ENCODE peak calls at places on chromosome 10, in six cellular contexts. Q is endothelial cell of umbilical vein, U is A549, X is K562, P is HepG2, L is H1. K is an unnamed sample.

GRCh38 chr10:61280303-61280702 is 172.9 kb downstream of the TMEM26 start:
- DNase-seq in U (no peak), L (no peak), Q (peak), X (no peak), P (no peak), K (no peak)

GRCh38 chr10:48464871-48465736 is 139.8 kb downstream of the ARHGAP22 start:
- DNase-seq in L (no peak), X (no peak), Q (no peak), P (no peak), U (no peak), K (no peak)

GRCh38 chr10:28986117-28986792 is 302.6 kb upstream of the LYZL1 start:
- DNase-seq in Q (no peak), X (peak), L (no peak), U (peak), P (no peak), K (no peak)

GRCh38 chr10:69348824-69349541 is 67.7 kb downstream of the TACR2 start:
- DNase-seq in L (no peak), X (no peak), U (peak), P (no peak), Q (peak), K (no peak)

GRCh38 chr10:84388148-84388547 is 59.8 kb downstream of the CCSER2 start:
- DNase-seq in P (peak), U (no peak), X (no peak), L (no peak), Q (no peak), K (no peak)

GRCh38 chr10:6170638-6171037 is 32.1 kb upstream of the PFKFB3 start:
- DNase-seq in P (no peak), L (no peak), U (no peak), X (no peak), Q (peak), K (no peak)

GRCh38 chr10:46229144-46229563 is 57.6 kb upstream of the ANTXRL start:
- DNase-seq in Q (peak), X (peak), P (peak), U (peak), L (no peak), K (peak)

GRCh38 chr10:50615654-50616053 is 8.1 kb downstream of the SGMS1 start:
- DNase-seq in L (no peak), Q (no peak), U (no peak), X (no peak), P (no peak), K (no peak)

GRCh38 chr10:93566435-93567276 is at the start of gene FFAR4:
- DNase-seq in U (peak), L (no peak), P (no peak), X (no peak), Q (no peak), K (peak)

GRCh38 chr10:14439451-14440259 is 108.9 kb upstream of the FRMD4A start:
- DNase-seq in X (no peak), Q (no peak), P (no peak), L (no peak), U (no peak), K (no peak)

GRCh38 chr10:47239211-47239610 is 60.8 kb upstream of the GDF10 start:
- DNase-seq in Q (no peak), U (no peak), P (no peak), X (no peak), L (no peak), K (no peak)

GRCh38 chr10:49105076-49105475 is 10.2 kb downstream of the VSTM4 start:
- DNase-seq in L (no peak), X (no peak), U (no peak), P (no peak), Q (no peak), K (no peak)

DNA sequence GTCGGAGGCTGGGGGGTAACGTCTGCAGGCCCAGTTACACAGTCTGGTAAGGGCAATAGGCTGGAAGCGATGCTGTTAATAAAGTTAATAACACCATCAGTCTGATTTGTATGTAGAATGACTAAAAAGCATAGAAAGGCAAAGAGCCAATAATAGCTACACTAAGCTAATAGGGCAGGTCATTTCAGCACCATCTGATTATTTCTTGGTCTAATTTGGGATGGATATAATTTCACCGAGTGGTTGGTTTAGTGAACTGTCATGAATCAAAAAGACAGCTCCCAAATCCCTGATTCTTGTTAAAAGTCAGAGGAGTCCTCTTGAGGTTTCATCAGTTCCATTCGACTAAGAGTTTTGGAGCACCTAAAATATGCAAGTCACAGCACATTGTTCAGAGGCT is 192.9 kb downstream of the CAMK1D start:
- DNase-seq in U (no peak), Q (no peak), P (no peak), X (no peak), L (no peak), K (no peak)
- TF ChIP-seq JUN in U (no peak), Q (no peak), P (no peak), X (no peak), L (no peak), K (no peak)

DNA sequence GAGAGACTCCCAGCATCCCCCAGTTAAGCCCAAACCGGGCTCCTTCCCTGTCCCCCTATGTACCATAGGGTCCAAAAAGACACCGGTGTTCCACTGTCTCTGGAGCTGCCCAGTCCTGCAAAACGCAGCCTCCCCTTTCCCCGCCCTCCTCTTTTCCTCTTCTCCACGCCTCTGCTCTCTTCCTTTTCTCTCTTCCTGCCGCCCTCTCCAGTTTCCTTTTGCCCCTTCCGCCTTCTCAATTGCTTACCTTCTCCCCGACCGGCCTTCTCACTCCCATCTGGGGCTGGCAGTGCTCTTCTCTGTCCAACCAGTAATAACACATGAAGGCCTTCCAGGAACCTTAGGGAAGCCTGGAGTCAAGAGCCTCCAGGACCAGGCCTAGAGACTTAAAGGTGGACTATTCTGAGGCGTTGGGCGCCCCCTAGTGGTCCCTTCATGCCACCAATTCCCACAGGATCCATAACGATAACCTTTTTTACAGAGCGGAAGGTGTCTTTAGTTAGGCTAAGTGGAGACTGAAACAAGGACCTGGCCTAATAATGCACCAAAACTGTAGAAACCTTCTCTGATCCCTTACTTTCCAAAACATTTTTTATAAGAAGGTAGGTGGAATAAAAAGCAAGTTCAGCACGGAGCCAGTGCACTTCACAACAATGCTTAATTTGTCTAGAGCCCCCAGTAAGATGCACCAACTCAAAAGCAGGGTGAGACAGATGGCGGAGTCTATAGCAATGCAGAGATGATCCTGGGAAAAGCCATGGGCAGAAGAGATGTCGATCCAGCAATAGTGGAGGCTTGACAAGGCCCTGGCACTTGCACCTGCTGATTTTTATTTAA is 27.2 kb upstream of the MSRB2 start:
- DNase-seq in P (peak), X (peak), Q (peak), L (no peak), U (peak), K (peak)
- TF ChIP-seq JUN in P (no peak), X (no peak), Q (no peak), L (no peak), U (no peak), K (no peak)

GRCh38 chr10:16856092-16856491 is 38.9 kb upstream of the RSU1 start:
- DNase-seq in U (no peak), L (no peak), P (no peak), Q (no peak), X (no peak), K (no peak)

GRCh38 chr10:16856567-16856966 is 39.3 kb upstream of the RSU1 start:
- DNase-seq in X (no peak), U (no peak), Q (peak), P (no peak), L (no peak), K (no peak)

GRCh38 chr10:16853809-16854208 is 36.6 kb upstream of the RSU1 start:
- DNase-seq in P (no peak), Q (no peak), L (no peak), X (no peak), U (no peak), K (no peak)

GRCh38 chr10:16853201-16853600 is 36.0 kb upstream of the RSU1 start:
- DNase-seq in U (no peak), Q (peak), X (peak), P (peak), L (no peak), K (no peak)

GRCh38 chr10:16854623-16855022 is 37.4 kb upstream of the RSU1 start:
- DNase-seq in P (no peak), X (no peak), Q (peak), U (no peak), L (no peak), K (no peak)
- TF ChIP-seq JUN in P (no peak), X (no peak), Q (peak), U (no peak), L (no peak), K (no peak)

GRCh38 chr10:79073784-79074432 is 5.1 kb downstream of the ZMIZ1 start:
- DNase-seq in L (no peak), Q (peak), X (no peak), P (peak), U (no peak), K (no peak)
- TF ChIP-seq JUN in L (no peak), Q (no peak), X (no peak), P (no peak), U (no peak), K (no peak)

DNA sequence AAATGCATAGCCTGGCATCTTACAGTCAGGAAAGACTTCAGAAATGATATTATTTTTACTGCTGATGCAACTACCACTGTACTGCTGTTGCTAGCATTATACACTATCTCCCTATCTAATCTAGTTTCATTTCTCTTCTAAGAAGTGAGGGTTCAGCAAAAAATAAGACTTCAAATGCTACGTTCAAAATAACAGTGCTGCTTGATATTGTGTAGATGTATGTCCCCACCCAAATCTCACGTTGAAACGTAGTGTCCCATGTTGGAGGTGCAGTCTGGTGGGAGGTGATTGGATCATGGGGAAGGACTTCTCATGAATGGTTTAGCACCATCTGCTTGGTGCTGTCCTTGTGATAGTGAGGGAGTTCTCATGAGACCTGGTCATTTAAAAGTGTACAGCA is 129.4 kb downstream of the ANK3 start:
- DNase-seq in X (no peak), Q (no peak), P (no peak), U (no peak), L (no peak), K (no peak)
- TF ChIP-seq JUN in X (no peak), Q (no peak), P (no peak), U (no peak), L (no peak), K (no peak)

GRCh38 chr10:124175701-124176100 is 82.3 kb upstream of the CHST15 start:
- DNase-seq in Q (no peak), L (no peak), X (no peak), U (no peak), P (no peak), K (no peak)

GRCh38 chr10:124173298-124173900 is 80.0 kb upstream of the CHST15 start:
- DNase-seq in Q (no peak), P (no peak), L (no peak), U (no peak), X (no peak), K (no peak)

GRCh38 chr10:124174071-124174566 is 80.7 kb upstream of the CHST15 start:
- DNase-seq in X (no peak), P (no peak), L (no peak), U (no peak), Q (no peak), K (no peak)

GRCh38 chr10:124176309-124177179 is 83.1 kb upstream of the CHST15 start:
- DNase-seq in P (no peak), Q (no peak), X (no peak), L (no peak), U (no peak), K (no peak)

DNA sequence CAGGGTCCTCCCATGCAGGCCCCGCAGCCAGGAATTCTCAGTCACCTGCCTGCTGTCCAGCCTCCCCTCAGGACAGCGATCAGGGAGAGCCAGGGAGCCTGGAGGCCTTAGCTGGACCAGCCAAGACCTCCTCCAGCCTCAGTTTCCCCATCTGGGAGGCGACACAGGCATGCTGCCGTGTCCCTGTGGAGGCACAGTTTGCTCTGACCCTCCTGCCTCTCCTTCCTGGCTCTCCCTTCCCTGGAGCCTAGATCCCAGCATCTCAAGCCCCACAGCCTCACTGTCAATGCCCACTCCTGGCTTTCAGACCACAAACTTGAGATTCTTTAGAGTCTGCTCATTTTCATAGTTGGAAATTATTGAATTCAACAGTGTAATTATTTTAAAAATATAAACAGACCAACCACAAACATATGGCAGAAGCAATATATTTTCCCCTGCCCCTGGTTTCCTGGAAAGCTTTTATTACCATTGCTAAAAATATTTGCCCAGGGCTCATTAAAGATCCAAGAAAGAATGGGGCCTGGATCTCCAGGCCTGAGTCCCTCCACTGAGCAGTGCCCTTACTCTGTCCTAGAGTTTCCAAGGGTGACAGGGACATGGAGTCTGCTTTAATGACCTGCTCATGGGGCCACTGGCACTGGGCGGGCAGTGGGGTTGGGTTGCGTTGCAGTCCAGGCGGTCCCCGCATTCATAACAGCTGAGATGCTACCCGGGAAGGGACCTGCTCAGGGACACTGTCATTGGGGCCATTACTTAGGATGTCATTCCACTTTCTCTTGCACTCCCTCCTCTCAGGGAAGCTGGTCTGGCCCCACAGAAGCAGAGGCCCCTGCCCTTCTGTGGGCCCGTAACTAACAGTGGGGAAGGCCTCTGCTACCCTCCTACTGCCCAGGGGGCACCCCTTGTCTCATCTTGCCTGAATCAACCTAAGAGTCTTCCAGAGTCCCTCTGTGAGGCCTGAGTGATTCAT is 81.6 kb upstream of the CHST15 start:
- DNase-seq in X (no peak), U (no peak), Q (no peak), P (no peak), L (no peak), K (no peak)
- TF ChIP-seq JUN in X (no peak), U (no peak), Q (no peak), P (no peak), L (no peak), K (no peak)

GRCh38 chr10:62374862-62375710 is 917 bp downstream of the ZNF365 start:
- DNase-seq in Q (no peak), P (no peak), L (no peak), U (no peak), X (no peak), K (no peak)
- TF ChIP-seq JUN in Q (no peak), P (no peak), L (no peak), U (no peak), X (no peak), K (no peak)

DNA sequence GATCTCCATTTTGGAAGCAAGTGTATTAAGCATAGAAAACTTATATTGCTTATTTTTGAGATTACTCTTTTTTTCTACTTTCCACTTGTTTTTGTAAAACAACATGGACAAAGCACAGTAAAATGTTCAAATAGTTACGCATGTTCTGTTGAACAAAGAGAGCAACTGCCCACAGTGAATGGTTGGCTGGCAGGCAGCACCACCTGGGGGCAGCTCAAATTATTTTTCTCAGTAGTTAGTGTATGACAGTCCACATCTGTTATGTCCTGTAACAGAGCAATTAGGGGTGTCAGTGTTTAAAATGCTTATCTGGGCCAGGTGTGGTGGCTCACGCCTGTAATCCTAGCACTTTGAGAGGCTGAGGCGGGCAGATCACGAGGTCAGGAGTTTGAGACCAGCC is 46.1 kb upstream of the CACUL1 start:
- DNase-seq in Q (peak), L (no peak), X (peak), U (no peak), P (peak), K (no peak)
- TF ChIP-seq JUN in Q (no peak), L (no peak), X (no peak), U (no peak), P (no peak), K (no peak)

K was measured in WTC11.